ENCODE peak calls at places on chromosomes 12 and 14, in nine cellular contexts. R is NB4; Q is NCI-H345; V is GM13977; Z is Ammon's horn; X is T-cell; M is thyroid gland; S is Peyer's patch; B is CD4-positive, alpha-beta memory T cell. P is an unnamed sample.

GRCh38 chr14:95895720-95896119 is 19.1 kb downstream of the TUNAR start:
- DNase-seq in R (peak), Q (no peak), V (peak), X (no peak), B (peak), M (no peak), S (no peak), Z (no peak), P (no peak)

GRCh38 chr12:76713130-76713529 is 50.8 kb upstream of the ZDHHC17 start:
- DNase-seq in Z (no peak), R (no peak), V (no peak), S (no peak), B (no peak), X (no peak), M (no peak), Q (no peak), P (no peak)

GRCh38 chr12:106753526-106753925 is 21.0 kb upstream of the RIC8B start:
- DNase-seq in X (no peak), Z (no peak), S (no peak), M (no peak), B (peak), V (peak), Q (peak), R (peak), P (peak)

GRCh38 chr14:105124837-105125222 is 43.7 kb downstream of the JAG2 start:
- DNase-seq in X (no peak), R (no peak), S (no peak), M (no peak), Q (no peak), Z (no peak), B (no peak), V (no peak), P (no peak)

GRCh38 chr12:128690641-128691040 is 133.1 kb downstream of the SLC15A4 start:
- DNase-seq in Z (no peak), M (no peak), X (no peak), Q (peak), V (no peak), S (no peak), B (no peak), R (no peak), P (no peak)

GRCh38 chr14:69055125-69055524 is 76.0 kb upstream of the ACTN1 start:
- DNase-seq in S (no peak), Q (no peak), R (no peak), M (no peak), V (no peak), X (no peak), Z (no peak), B (no peak), P (no peak)

GRCh38 chr14:97806871-97807270 is 1009.7 kb downstream of the VRK1 start:
- DNase-seq in B (no peak), Z (no peak), S (no peak), M (no peak), R (no peak), Q (no peak), V (no peak), X (no peak), P (no peak)

GRCh38 chr12:79891506-79892162 is 43.3 kb downstream of the PPP1R12A start:
- DNase-seq in M (no peak), B (no peak), R (no peak), S (no peak), Z (no peak), V (no peak), Q (no peak), X (no peak), P (no peak)

GRCh38 chr14:53591816-53592215 is 364.8 kb downstream of the BMP4 start:
- DNase-seq in B (no peak), X (no peak), V (no peak), S (no peak), Q (no peak), M (no peak), R (no peak), Z (no peak), P (no peak)

GRCh38 chr14:26598672-26599131 is 869 bp upstream of the NOVA1 start:
- DNase-seq in R (no peak), Q (no peak), M (no peak), B (no peak), X (no peak), Z (no peak), S (no peak), V (no peak), P (no peak)

GRCh38 chr14:28823245-28823644 is 56.7 kb downstream of the FOXG1 start:
- DNase-seq in Z (no peak), M (no peak), S (no peak), B (no peak), Q (no peak), R (no peak), V (no peak), X (no peak), P (no peak)